ENCODE peak calls at places on chromosomes 2 and 18, in five cellular contexts. K is HepG2, M is GM12878, V is A549, H is K562. Q is an unnamed sample.

GRCh38 chr18:48342125-48342524 is 67.1 kb downstream of the ZBTB7C start:
- DNase-seq in K (no peak), M (no peak), V (no peak), H (no peak), Q (no peak)

GRCh38 chr2:202171246-202171833 is 67.1 kb downstream of the SUMO1 start:
- DNase-seq in K (no peak), M (no peak), V (no peak), H (no peak), Q (peak)

GRCh38 chr18:8424917-8425725 is 184.1 kb upstream of the RAB12 start:
- DNase-seq in K (peak), M (no peak), V (no peak), H (no peak), Q (peak)

GRCh38 chr2:127589358-127589757 is 53.9 kb downstream of the MYO7B start:
- DNase-seq in K (no peak), M (no peak), V (no peak), H (no peak), Q (no peak)

GRCh38 chr2:240965296-240965904 is 33.0 kb upstream of the SNED1 start:
- DNase-seq in K (no peak), M (no peak), V (no peak), H (no peak), Q (peak)

GRCh38 chr2:230591850-230592249 is 120.8 kb upstream of the CAB39 start:
- DNase-seq in K (no peak), M (no peak), V (no peak), H (no peak), Q (no peak)

GRCh38 chr2:10519067-10519740 is 71.1 kb upstream of the ODC1 start:
- DNase-seq in K (no peak), M (no peak), V (no peak), H (no peak), Q (no peak)

GRCh38 chr18:48777737-48778111 is 173.0 kb downstream of the SMAD7 start:
- DNase-seq in K (peak), M (no peak), V (no peak), H (no peak), Q (peak)

DNA sequence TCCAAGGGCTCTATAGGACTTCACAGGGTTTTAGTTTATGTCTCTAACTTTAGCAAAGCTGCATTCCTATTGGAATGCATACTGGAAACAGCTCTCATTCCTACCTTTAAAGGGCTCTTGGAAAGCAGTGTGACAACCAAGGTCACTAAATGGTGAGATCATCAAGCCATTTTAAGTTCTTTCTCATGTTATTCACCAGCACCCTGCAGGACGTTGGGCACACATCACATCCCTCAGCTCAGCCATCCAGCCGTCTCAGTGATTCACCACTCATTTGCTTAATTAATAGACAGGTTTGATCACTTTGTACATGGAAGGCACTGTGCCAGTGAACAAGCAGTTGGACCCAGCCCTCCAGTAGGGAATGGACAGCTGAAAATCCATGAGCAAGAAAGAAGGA is 32.2 kb upstream of the RBM44 start:
- DNase-seq in K (no peak), M (no peak), V (no peak), H (no peak), Q (no peak)
- TF ChIP-seq MYC in K (no peak), M (no peak), V (no peak), H (no peak), Q (no peak)

DNA sequence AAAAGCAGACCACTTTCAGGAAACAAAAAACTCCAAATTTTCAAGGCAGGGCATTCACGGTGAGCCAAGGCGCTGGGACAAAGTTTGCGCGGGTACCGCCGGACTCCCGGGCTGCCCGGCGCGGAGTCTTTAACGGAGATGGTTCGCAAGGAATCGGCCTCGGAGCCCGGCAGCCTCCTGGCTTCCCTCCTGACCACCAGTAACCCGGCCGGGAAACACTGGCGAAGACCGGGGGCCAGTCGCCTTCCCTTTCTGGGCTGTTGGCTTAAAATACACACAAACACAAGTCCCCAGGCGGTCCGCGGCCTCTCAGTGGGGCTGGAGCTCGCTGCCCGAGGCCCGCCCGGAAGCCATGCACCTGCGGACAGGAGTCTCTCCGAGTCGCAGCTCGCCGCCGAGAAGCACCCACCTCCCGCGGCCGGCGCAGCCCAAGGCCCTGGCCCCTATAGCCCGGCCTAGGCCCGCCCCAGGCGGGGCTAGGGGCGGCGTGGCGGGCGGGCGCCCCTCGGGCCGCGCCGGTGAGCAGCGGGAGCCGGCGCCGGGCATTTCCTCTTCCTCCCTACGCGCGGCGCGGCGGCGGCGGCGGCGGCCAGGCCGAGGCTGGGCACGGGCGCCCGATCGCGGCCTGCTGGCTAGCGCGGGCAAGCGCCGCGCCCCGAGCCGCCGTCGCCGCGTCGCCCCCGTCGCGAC is 550 bp upstream of the KCMF1 start:
- DNase-seq in K (no peak), M (no peak), V (peak), H (peak), Q (peak)
- TF ChIP-seq POLR2A in K (peak), M (peak), V (peak), H (peak), Q (no peak)

GRCh38 chr2:99084256-99084655 is 57.3 kb upstream of the C2orf15 start:
- DNase-seq in K (no peak), M (no peak), V (no peak), H (no peak), Q (no peak)
- TF ChIP-seq MYC in K (no peak), M (no peak), V (no peak), H (no peak), Q (no peak)

DNA sequence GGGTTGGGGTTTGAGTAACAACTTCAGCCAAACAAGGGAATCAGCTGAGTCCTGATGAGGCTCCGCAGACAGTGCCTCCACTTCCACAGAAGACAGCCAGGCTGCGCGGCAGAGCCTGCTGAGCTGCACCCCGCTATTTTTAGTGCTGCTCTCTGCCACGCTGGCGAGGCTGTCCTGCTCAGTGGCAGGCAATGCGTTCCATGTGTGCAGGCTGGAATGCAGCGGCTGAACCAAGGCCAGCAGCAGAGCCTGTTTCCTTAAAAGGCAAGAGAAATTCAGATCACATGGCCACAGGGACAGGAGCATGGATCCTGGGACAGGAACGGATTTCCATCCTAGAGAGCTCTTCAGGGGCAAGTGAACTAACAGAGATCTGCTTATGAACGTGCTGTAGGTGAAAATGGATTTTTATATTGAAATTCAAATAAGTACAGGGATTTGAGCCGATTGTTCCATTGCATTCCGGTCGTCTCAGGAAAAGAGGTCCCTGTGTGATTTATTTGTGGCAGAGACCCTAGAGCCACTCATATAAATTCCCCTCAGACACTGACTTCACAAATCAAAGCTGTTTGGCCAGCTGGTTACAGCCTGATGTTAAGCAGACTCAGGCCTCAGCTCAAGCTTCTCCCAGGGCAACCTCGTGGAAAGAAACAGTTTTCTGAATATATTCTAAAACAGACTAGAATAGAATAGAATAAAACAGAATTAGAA is 98.6 kb downstream of the COL6A3 start:
- DNase-seq in K (peak), M (no peak), V (no peak), H (no peak), Q (no peak)
- TF ChIP-seq POLR2A in K (no peak), M (no peak), V (no peak), H (no peak), Q (no peak)

DNA sequence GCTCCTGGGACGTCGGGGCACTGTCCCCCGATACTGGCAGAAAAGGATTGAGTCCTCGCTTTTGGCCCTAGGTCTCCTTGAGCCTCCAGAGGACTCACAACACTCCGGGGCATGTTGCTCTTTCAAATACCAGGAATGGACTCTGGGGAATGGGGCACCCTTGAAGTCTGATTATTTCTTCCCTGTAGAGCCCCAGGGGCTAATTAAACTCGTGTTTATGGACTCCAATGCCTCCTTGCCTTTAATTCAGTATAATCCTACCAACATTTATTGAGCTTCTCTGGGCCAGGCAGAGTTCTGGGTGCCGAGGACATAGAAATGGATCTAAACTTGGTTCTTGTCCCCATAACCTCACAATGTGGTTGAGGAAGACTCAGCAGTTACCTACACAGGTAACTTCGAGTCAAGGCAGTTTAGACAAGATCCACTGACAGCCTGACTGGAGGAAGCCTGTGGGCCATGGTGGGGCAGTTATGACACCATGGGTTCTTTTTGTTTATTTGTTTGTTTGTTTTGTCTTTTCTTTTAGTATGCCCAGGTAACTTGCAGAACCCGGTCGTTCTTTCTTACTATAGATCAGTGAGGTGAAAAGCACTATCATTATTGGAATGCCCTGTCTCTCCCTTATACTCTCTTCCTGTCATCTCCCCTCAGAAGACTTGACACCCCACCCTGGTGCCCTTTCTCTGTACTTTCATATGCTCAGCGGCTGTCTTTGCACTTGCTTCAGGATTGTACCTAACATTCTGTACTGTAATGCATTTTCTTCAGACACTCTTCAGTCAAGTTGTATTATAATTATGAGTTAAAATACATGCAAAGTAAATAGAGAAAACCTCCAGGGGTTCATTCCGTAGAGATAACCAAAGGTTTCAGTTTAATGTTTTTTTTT is 3.2 kb downstream of the CFLAR start:
- DNase-seq in K (no peak), M (no peak), V (no peak), H (no peak), Q (peak)
- TF ChIP-seq MYC in K (no peak), M (no peak), V (no peak), H (no peak), Q (no peak)

GRCh38 chr2:26298286-26298637 is 47.7 kb upstream of the SELENOI start:
- DNase-seq in K (no peak), M (no peak), V (no peak), H (no peak), Q (no peak)

GRCh38 chr2:26297061-26297460 is 48.9 kb upstream of the SELENOI start:
- DNase-seq in K (no peak), M (no peak), V (no peak), H (no peak), Q (no peak)

GRCh38 chr2:26300234-26300641 is 45.7 kb upstream of the SELENOI start:
- DNase-seq in K (no peak), M (no peak), V (no peak), H (no peak), Q (peak)

GRCh38 chr2:26299488-26300092 is 46.4 kb upstream of the SELENOI start:
- DNase-seq in K (peak), M (peak), V (no peak), H (no peak), Q (peak)

DNA sequence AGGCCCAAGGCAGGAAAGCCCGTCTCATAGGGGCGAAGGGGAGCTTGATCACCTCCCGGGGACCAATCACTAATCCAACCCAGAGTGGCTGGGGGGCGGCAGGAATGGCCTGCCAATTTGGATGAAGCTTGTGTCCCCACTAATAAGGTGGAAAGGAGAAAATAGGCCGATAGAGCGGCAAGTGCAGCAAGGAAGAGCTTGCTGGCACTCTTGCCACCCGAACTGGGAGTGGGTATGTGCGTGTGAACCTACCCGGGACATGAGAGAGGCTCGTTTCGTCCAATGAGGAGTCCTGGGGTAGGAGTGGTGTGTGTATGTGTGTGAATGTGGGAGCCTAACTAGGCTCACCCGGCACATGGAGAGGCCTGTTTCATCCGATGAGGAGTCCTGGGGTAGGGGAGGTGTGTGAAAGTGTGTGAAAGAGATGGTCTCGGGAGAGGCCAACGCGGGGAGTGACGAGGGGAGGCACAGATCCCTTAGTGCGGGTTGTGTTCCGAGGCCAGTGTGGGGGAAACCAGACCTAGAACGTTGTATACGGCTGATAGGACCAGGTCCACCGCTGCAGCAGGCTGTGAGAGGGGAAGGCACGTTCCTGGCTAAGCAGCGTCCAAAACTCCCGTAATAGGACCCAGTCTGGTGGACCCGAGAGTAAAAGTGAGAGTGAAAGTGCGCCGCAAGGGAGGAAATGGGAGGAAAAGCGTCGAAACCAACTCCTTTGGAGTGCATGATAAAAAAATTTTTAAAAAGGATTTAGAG is 47.1 kb upstream of the SELENOI start:
- DNase-seq in K (peak), M (peak), V (no peak), H (no peak), Q (no peak)
- TF ChIP-seq POLR2A in K (no peak), M (no peak), V (no peak), H (no peak), Q (no peak)

GRCh38 chr18:6120820-6121279 is 225.5 kb upstream of the TMEM200C start:
- DNase-seq in K (no peak), M (no peak), V (no peak), H (no peak), Q (no peak)
- TF ChIP-seq MYC in K (no peak), M (no peak), V (no peak), H (no peak), Q (no peak)